ENCODE peak calls at places on chromosomes 12 and 14, in nine cellular contexts. D is anterior cingulate cortex; G is GM13976; E is Calu3; H is CD8-positive, alpha-beta memory T cell; R is ovary; S is brain microvascular endothelial cell; B is activated naive CD8-positive, alpha-beta T cell treated with anti-CD3 and anti-CD28 coated beads for 36 hours; W is Peyer's patch. X is an unnamed sample.

GRCh38 chr14:74531467-74531866 is 37.9 kb downstream of the ISCA2 start:
- DNase-seq in D (no peak), G (no peak), E (peak; percentile 24), H (no peak), R (no peak), S (peak; percentile 15), B (no peak), W (no peak), X (no peak)

GRCh38 chr12:106267535-106267934 is 19.7 kb upstream of the CKAP4 start:
- DNase-seq in D (no peak), G (no peak), E (no peak), H (no peak), R (no peak), S (no peak), B (no peak), W (no peak), X (no peak)

GRCh38 chr14:74417611-74418010 is 8.4 kb downstream of the SYNDIG1L start:
- DNase-seq in D (no peak), G (no peak), E (no peak), H (no peak), R (no peak), S (no peak), B (no peak), W (no peak), X (no peak)

GRCh38 chr14:21999400-21999799 is 325.8 kb upstream of the OR4E1 start:
- DNase-seq in D (no peak), G (no peak), E (no peak), H (no peak), R (no peak), S (no peak), B (no peak), W (no peak), X (no peak)

GRCh38 chr14:95903616-95904107 is 27.0 kb downstream of the TUNAR start:
- DNase-seq in D (no peak), G (no peak), E (no peak), H (no peak), R (no peak), S (no peak), B (no peak), W (no peak), X (peak; percentile 22)

GRCh38 chr14:61253064-61253753 is 27.9 kb downstream of the TMEM30B start:
- DNase-seq in D (no peak), G (no peak), E (no peak), H (no peak), R (no peak), S (no peak), B (no peak), W (no peak), X (no peak)

GRCh38 chr14:63229330-63230059 is 25.3 kb downstream of the RHOJ start:
- DNase-seq in D (no peak), G (no peak), E (no peak), H (no peak), R (no peak), S (no peak), B (no peak), W (no peak), X (no peak)

GRCh38 chr12:1279050-1279449 is 288.0 kb downstream of the ERC1 start:
- DNase-seq in D (no peak), G (no peak), E (no peak), H (no peak), R (no peak), S (no peak), B (no peak), W (no peak), X (no peak)

GRCh38 chr12:70603044-70603443 is 34.2 kb downstream of the PTPRB start:
- DNase-seq in D (no peak), G (no peak), E (no peak), H (no peak), R (no peak), S (no peak), B (no peak), W (no peak), X (no peak)

GRCh38 chr12:89373772-89374572 is 21.7 kb upstream of the DUSP6 start:
- DNase-seq in D (no peak), G (no peak), E (peak; percentile 53), H (no peak), R (no peak), S (peak; percentile 83), B (no peak), W (no peak), X (no peak)

GRCh38 chr14:48398675-48399282 is 723.4 kb upstream of the MDGA2 start:
- DNase-seq in D (no peak), G (peak; percentile 27), E (peak; percentile 6), H (no peak), R (no peak), S (peak; percentile 43), B (no peak), W (no peak), X (no peak)

GRCh38 chr12:122138181-122138580 is 35.8 kb downstream of the IL31 start:
- DNase-seq in D (no peak), G (no peak), E (no peak), H (no peak), R (no peak), S (no peak), B (no peak), W (no peak), X (no peak)

GRCh38 chr12:1928439-1929121 is 10.1 kb upstream of the CACNA2D4 start:
- DNase-seq in D (no peak), G (no peak), E (no peak), H (no peak), R (peak; percentile 9), S (no peak), B (no peak), W (peak; percentile 40), X (no peak)

GRCh38 chr12:64893961-64894360 is 69.5 kb downstream of the TBC1D30 start:
- DNase-seq in D (no peak), G (no peak), E (no peak), H (no peak), R (no peak), S (peak; percentile 11), B (no peak), W (no peak), X (no peak)

GRCh38 chr14:75440733-75441474 is 13.1 kb downstream of the JDP2 start:
- DNase-seq in D (no peak), G (no peak), E (no peak), H (no peak), R (peak; percentile 63), S (no peak), B (no peak), W (no peak), X (no peak)

GRCh38 chr14:67559639-67560038 is 26.5 kb downstream of the PLEKHH1 start:
- DNase-seq in D (no peak), G (no peak), E (no peak), H (no peak), R (no peak), S (no peak), B (no peak), W (no peak), X (no peak)

X was measured in DMS 273 treated with DMSO at 0.1 percent for 48 hours.